ENCODE peak calls at places on chromosomes 6 and 20, in four cellular contexts. One of them, this sample, is unnamed.

GRCh38 chr20:59472059-59472458 is 132.3 kb upstream of the PHACTR3 start:
- DNase-seq in A549: no peak
- DNase-seq in dorsolateral prefrontal cortex: no peak
- DNase-seq in upper lobe of left lung: no peak
- DNase-seq in this sample: no peak

GRCh38 chr6:36249010-36249409 is 20.9 kb upstream of the PNPLA1 start:
- DNase-seq in upper lobe of left lung: no peak
- DNase-seq in dorsolateral prefrontal cortex: no peak
- DNase-seq in A549: no peak
- DNase-seq in this sample: no peak

GRCh38 chr6:108113557-108114519 is 39.3 kb upstream of the OSTM1 start:
- DNase-seq in dorsolateral prefrontal cortex: no peak
- DNase-seq in upper lobe of left lung: peak
- DNase-seq in A549: peak
- DNase-seq in this sample: no peak

GRCh38 chr6:93317587-93317986 is 101.8 kb downstream of the EPHA7 start:
- DNase-seq in A549: no peak
- DNase-seq in dorsolateral prefrontal cortex: no peak
- DNase-seq in upper lobe of left lung: no peak
- DNase-seq in this sample: no peak

GRCh38 chr6:13496508-13497180 is 9.2 kb upstream of the GFOD1 start:
- DNase-seq in A549: no peak
- DNase-seq in upper lobe of left lung: no peak
- DNase-seq in dorsolateral prefrontal cortex: no peak
- DNase-seq in this sample: no peak

GRCh38 chr20:50744143-50744792 is 12.9 kb downstream of the PARD6B start:
- DNase-seq in upper lobe of left lung: no peak
- DNase-seq in dorsolateral prefrontal cortex: no peak
- DNase-seq in A549: peak
- DNase-seq in this sample: no peak

GRCh38 chr6:94401311-94401710 is 982.0 kb upstream of the EPHA7 start:
- DNase-seq in upper lobe of left lung: no peak
- DNase-seq in A549: no peak
- DNase-seq in dorsolateral prefrontal cortex: no peak
- DNase-seq in this sample: no peak

GRCh38 chr6:100488231-100488630 is 23.5 kb upstream of the SIM1 start:
- DNase-seq in dorsolateral prefrontal cortex: no peak
- DNase-seq in A549: no peak
- DNase-seq in upper lobe of left lung: no peak
- DNase-seq in this sample: no peak

GRCh38 chr6:75204959-75205775 is 686 bp downstream of the COL12A1 start:
- DNase-seq in A549: peak
- DNase-seq in upper lobe of left lung: peak
- DNase-seq in dorsolateral prefrontal cortex: no peak
- DNase-seq in this sample: peak

GRCh38 chr6:86913795-86914194 is 23.5 kb upstream of the HTR1E start:
- DNase-seq in upper lobe of left lung: no peak
- DNase-seq in dorsolateral prefrontal cortex: no peak
- DNase-seq in A549: no peak
- DNase-seq in this sample: no peak

GRCh38 chr6:6565069-6565468 is 23.5 kb upstream of the LY86 start:
- DNase-seq in upper lobe of left lung: no peak
- DNase-seq in A549: no peak
- DNase-seq in dorsolateral prefrontal cortex: no peak
- DNase-seq in this sample: no peak

GRCh38 chr6:113182370-113183141 is 674.6 kb upstream of the MARCKS start:
- DNase-seq in A549: peak
- DNase-seq in upper lobe of left lung: no peak
- DNase-seq in dorsolateral prefrontal cortex: no peak
- DNase-seq in this sample: no peak

GRCh38 chr6:34536251-34536958 is 19.7 kb downstream of the SPDEF start:
- DNase-seq in upper lobe of left lung: peak
- DNase-seq in A549: no peak
- DNase-seq in dorsolateral prefrontal cortex: no peak
- DNase-seq in this sample: no peak

GRCh38 chr6:113820751-113821150 is 36.4 kb upstream of the MARCKS start:
- DNase-seq in A549: no peak
- DNase-seq in dorsolateral prefrontal cortex: no peak
- DNase-seq in upper lobe of left lung: no peak
- DNase-seq in this sample: no peak

GRCh38 chr20:3239026-3239866 is at the start of gene SLC4A11:
- DNase-seq in upper lobe of left lung: peak
- DNase-seq in dorsolateral prefrontal cortex: no peak
- DNase-seq in A549: peak
- DNase-seq in this sample: no peak

GRCh38 chr6:53984163-53984562 is 127.1 kb upstream of the MLIP start:
- DNase-seq in A549: peak
- DNase-seq in dorsolateral prefrontal cortex: no peak
- DNase-seq in upper lobe of left lung: no peak
- DNase-seq in this sample: no peak

GRCh38 chr20:20362774-20363435 is 5.0 kb upstream of the INSM1 start:
- DNase-seq in dorsolateral prefrontal cortex: no peak
- DNase-seq in A549: no peak
- DNase-seq in upper lobe of left lung: peak
- DNase-seq in this sample: no peak

GRCh38 chr6:87714093-87714809 is 12.2 kb upstream of the AKIRIN2 start:
- DNase-seq in dorsolateral prefrontal cortex: no peak
- DNase-seq in A549: no peak
- DNase-seq in upper lobe of left lung: no peak
- DNase-seq in this sample: no peak

GRCh38 chr6:148959008-148959407 is 212.2 kb downstream of the UST start:
- DNase-seq in A549: no peak
- DNase-seq in upper lobe of left lung: no peak
- DNase-seq in dorsolateral prefrontal cortex: no peak
- DNase-seq in this sample: no peak
- TF ChIP-seq CTCF in A549: no peak
- TF ChIP-seq CTCF in upper lobe of left lung: no peak
- TF ChIP-seq CTCF in dorsolateral prefrontal cortex: peak
- TF ChIP-seq CTCF in this sample: no peak

GRCh38 chr6:26123675-26124549 is 36.7 kb downstream of the HFE start:
- DNase-seq in upper lobe of left lung: peak
- DNase-seq in A549: peak
- DNase-seq in dorsolateral prefrontal cortex: peak
- DNase-seq in this sample: peak
- TF ChIP-seq CTCF in upper lobe of left lung: peak
- TF ChIP-seq CTCF in A549: no peak
- TF ChIP-seq CTCF in dorsolateral prefrontal cortex: no peak
- TF ChIP-seq CTCF in this sample: no peak

GRCh38 chr6:116115781-116116180 is 10.2 kb downstream of the COL10A1 start:
- DNase-seq in upper lobe of left lung: no peak
- DNase-seq in A549: no peak
- DNase-seq in dorsolateral prefrontal cortex: no peak
- DNase-seq in this sample: no peak
- TF ChIP-seq CTCF in upper lobe of left lung: no peak
- TF ChIP-seq CTCF in A549: peak
- TF ChIP-seq CTCF in dorsolateral prefrontal cortex: peak
- TF ChIP-seq CTCF in this sample: peak

DNA sequence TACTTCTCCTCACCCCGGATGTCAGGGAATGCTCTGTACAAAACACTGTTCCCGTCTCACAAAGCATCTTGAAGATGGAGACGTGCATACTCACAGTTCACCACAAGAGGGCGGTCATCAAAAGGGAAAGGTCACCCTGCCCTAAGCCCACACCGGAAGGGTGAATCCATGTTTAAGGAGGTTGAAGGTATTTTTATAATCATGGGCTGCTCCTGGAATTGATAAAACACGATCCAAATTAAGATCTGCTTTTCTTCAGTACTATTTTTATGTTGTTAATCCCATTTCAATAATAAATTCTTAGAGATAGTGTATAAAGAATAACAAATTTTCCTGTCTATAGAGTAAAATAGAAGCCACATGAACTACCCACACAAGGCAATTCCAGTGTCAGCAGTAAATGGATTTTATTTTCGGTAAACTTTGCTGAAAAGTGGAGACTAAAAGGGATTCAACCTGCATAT is 79.5 kb upstream of the MBOAT1 start:
- DNase-seq in A549: peak
- DNase-seq in upper lobe of left lung: no peak
- DNase-seq in dorsolateral prefrontal cortex: no peak
- DNase-seq in this sample: peak
- TF ChIP-seq CTCF in A549: peak
- TF ChIP-seq CTCF in upper lobe of left lung: peak
- TF ChIP-seq CTCF in dorsolateral prefrontal cortex: peak
- TF ChIP-seq CTCF in this sample: peak

GRCh38 chr6:39451831-39452230 is 129.3 kb upstream of the KCNK16 start:
- DNase-seq in upper lobe of left lung: no peak
- DNase-seq in A549: no peak
- DNase-seq in dorsolateral prefrontal cortex: no peak
- DNase-seq in this sample: no peak
- TF ChIP-seq CTCF in upper lobe of left lung: no peak
- TF ChIP-seq CTCF in A549: no peak
- TF ChIP-seq CTCF in dorsolateral prefrontal cortex: no peak
- TF ChIP-seq CTCF in this sample: peak

GRCh38 chr6:41937472-41937871 is 4.1 kb downstream of the CCND3 start:
- DNase-seq in upper lobe of left lung: no peak
- DNase-seq in dorsolateral prefrontal cortex: no peak
- DNase-seq in A549: no peak
- DNase-seq in this sample: no peak

GRCh38 chr6:41934278-41935189 is 7.1 kb downstream of the CCND3 start:
- DNase-seq in A549: no peak
- DNase-seq in dorsolateral prefrontal cortex: no peak
- DNase-seq in upper lobe of left lung: no peak
- DNase-seq in this sample: no peak

GRCh38 chr6:41936073-41936837 is 5.4 kb downstream of the CCND3 start:
- DNase-seq in upper lobe of left lung: no peak
- DNase-seq in dorsolateral prefrontal cortex: peak
- DNase-seq in A549: peak
- DNase-seq in this sample: no peak

GRCh38 chr6:41935190-41935569 is 6.4 kb downstream of the CCND3 start:
- DNase-seq in dorsolateral prefrontal cortex: no peak
- DNase-seq in upper lobe of left lung: no peak
- DNase-seq in A549: no peak
- DNase-seq in this sample: no peak

GRCh38 chr6:41935685-41936072 is 5.9 kb downstream of the CCND3 start:
- DNase-seq in A549: no peak
- DNase-seq in dorsolateral prefrontal cortex: no peak
- DNase-seq in upper lobe of left lung: peak
- DNase-seq in this sample: no peak
- TF ChIP-seq CTCF in A549: no peak
- TF ChIP-seq CTCF in dorsolateral prefrontal cortex: no peak
- TF ChIP-seq CTCF in upper lobe of left lung: no peak
- TF ChIP-seq CTCF in this sample: no peak

GRCh38 chr6:44002591-44003344 is 124.5 kb downstream of the MRPL14 start:
- DNase-seq in dorsolateral prefrontal cortex: no peak
- DNase-seq in A549: peak
- DNase-seq in upper lobe of left lung: peak
- DNase-seq in this sample: peak
- TF ChIP-seq CTCF in dorsolateral prefrontal cortex: no peak
- TF ChIP-seq CTCF in A549: no peak
- TF ChIP-seq CTCF in upper lobe of left lung: no peak
- TF ChIP-seq CTCF in this sample: no peak

GRCh38 chr6:19866900-19867627 is 29.9 kb downstream of the ID4 start:
- DNase-seq in upper lobe of left lung: no peak
- DNase-seq in A549: no peak
- DNase-seq in dorsolateral prefrontal cortex: no peak
- DNase-seq in this sample: no peak

GRCh38 chr6:19870322-19870721 is 33.2 kb downstream of the ID4 start:
- DNase-seq in A549: no peak
- DNase-seq in upper lobe of left lung: no peak
- DNase-seq in dorsolateral prefrontal cortex: no peak
- DNase-seq in this sample: no peak

GRCh38 chr6:19876672-19877071 is 39.5 kb downstream of the ID4 start:
- DNase-seq in upper lobe of left lung: no peak
- DNase-seq in dorsolateral prefrontal cortex: no peak
- DNase-seq in A549: no peak
- DNase-seq in this sample: no peak

GRCh38 chr6:19869464-19869863 is 32.3 kb downstream of the ID4 start:
- DNase-seq in upper lobe of left lung: no peak
- DNase-seq in A549: no peak
- DNase-seq in dorsolateral prefrontal cortex: no peak
- DNase-seq in this sample: no peak

GRCh38 chr6:19873031-19873430 is 35.9 kb downstream of the ID4 start:
- DNase-seq in A549: no peak
- DNase-seq in upper lobe of left lung: no peak
- DNase-seq in dorsolateral prefrontal cortex: no peak
- DNase-seq in this sample: no peak
- TF ChIP-seq CTCF in A549: peak
- TF ChIP-seq CTCF in upper lobe of left lung: no peak
- TF ChIP-seq CTCF in dorsolateral prefrontal cortex: no peak
- TF ChIP-seq CTCF in this sample: no peak

GRCh38 chr6:8102122-8102958 is at the start of gene EEF1E1:
- DNase-seq in dorsolateral prefrontal cortex: peak
- DNase-seq in A549: peak
- DNase-seq in upper lobe of left lung: peak
- DNase-seq in this sample: peak
- TF ChIP-seq CTCF in dorsolateral prefrontal cortex: peak
- TF ChIP-seq CTCF in A549: no peak
- TF ChIP-seq CTCF in upper lobe of left lung: peak
- TF ChIP-seq CTCF in this sample: no peak